ENCODE peak calls at places on chromosomes 12 and 14, in ten cellular contexts. One of them, this sample, is unnamed.
A peak's percentile ranks its signal among the peaks of the same experiment; 100 is the strongest.

GRCh38 chr12:7934560-7935463 is 1.2 kb downstream of the SLC2A3 start:
- DNase-seq in CD14-positive monocyte: no peak
- DNase-seq in stimulated activated CD4-positive, alpha-beta T cell treated with anti-CD3 and anti-CD28 coated beads, Interleukin-2, amount 100 ng/mL, for 48 hours: no peak
- DNase-seq in NCI-H1436: no peak
- DNase-seq in NCI-H187 treated with DMSO at 0.1 percent for 48 hours: no peak
- DNase-seq in activated CD4-positive, alpha-beta T cell treated with anti-CD3 and anti-CD28 coated beads for 24 hours: no peak
- DNase-seq in Kasumi-1: no peak
- DNase-seq in neuronal stem cell: no peak
- DNase-seq in kidney: no peak
- DNase-seq in epithelial cell of esophagus: no peak
- DNase-seq in this sample: no peak

GRCh38 chr12:68831751-68832503 is 23.9 kb downstream of the MDM2 start:
- DNase-seq in epithelial cell of esophagus: no peak
- DNase-seq in NCI-H187 treated with DMSO at 0.1 percent for 48 hours: no peak
- DNase-seq in CD14-positive monocyte: no peak
- DNase-seq in activated CD4-positive, alpha-beta T cell treated with anti-CD3 and anti-CD28 coated beads for 24 hours: no peak
- DNase-seq in stimulated activated CD4-positive, alpha-beta T cell treated with anti-CD3 and anti-CD28 coated beads, Interleukin-2, amount 100 ng/mL, for 48 hours: no peak
- DNase-seq in Kasumi-1: no peak
- DNase-seq in kidney: no peak
- DNase-seq in neuronal stem cell: no peak
- DNase-seq in NCI-H1436: no peak
- DNase-seq in this sample: no peak

GRCh38 chr12:131852551-131853299 is 24.5 kb downstream of the MMP17 start:
- DNase-seq in CD14-positive monocyte: peak; percentile 75
- DNase-seq in epithelial cell of esophagus: no peak
- DNase-seq in NCI-H187 treated with DMSO at 0.1 percent for 48 hours: no peak
- DNase-seq in stimulated activated CD4-positive, alpha-beta T cell treated with anti-CD3 and anti-CD28 coated beads, Interleukin-2, amount 100 ng/mL, for 48 hours: no peak
- DNase-seq in activated CD4-positive, alpha-beta T cell treated with anti-CD3 and anti-CD28 coated beads for 24 hours: no peak
- DNase-seq in kidney: peak; percentile 51
- DNase-seq in neuronal stem cell: no peak
- DNase-seq in NCI-H1436: no peak
- DNase-seq in Kasumi-1: peak; percentile 36
- DNase-seq in this sample: peak; percentile 26

GRCh38 chr12:22635812-22636211 is 10.8 kb downstream of the ETNK1 start:
- DNase-seq in NCI-H1436: no peak
- DNase-seq in activated CD4-positive, alpha-beta T cell treated with anti-CD3 and anti-CD28 coated beads for 24 hours: no peak
- DNase-seq in epithelial cell of esophagus: no peak
- DNase-seq in Kasumi-1: no peak
- DNase-seq in kidney: no peak
- DNase-seq in CD14-positive monocyte: no peak
- DNase-seq in neuronal stem cell: no peak
- DNase-seq in stimulated activated CD4-positive, alpha-beta T cell treated with anti-CD3 and anti-CD28 coated beads, Interleukin-2, amount 100 ng/mL, for 48 hours: no peak
- DNase-seq in NCI-H187 treated with DMSO at 0.1 percent for 48 hours: no peak
- DNase-seq in this sample: no peak

GRCh38 chr12:44749566-44749965 is 126.5 kb downstream of the NELL2 start:
- DNase-seq in kidney: no peak
- DNase-seq in CD14-positive monocyte: no peak
- DNase-seq in Kasumi-1: no peak
- DNase-seq in NCI-H187 treated with DMSO at 0.1 percent for 48 hours: no peak
- DNase-seq in NCI-H1436: no peak
- DNase-seq in epithelial cell of esophagus: no peak
- DNase-seq in activated CD4-positive, alpha-beta T cell treated with anti-CD3 and anti-CD28 coated beads for 24 hours: no peak
- DNase-seq in neuronal stem cell: no peak
- DNase-seq in stimulated activated CD4-positive, alpha-beta T cell treated with anti-CD3 and anti-CD28 coated beads, Interleukin-2, amount 100 ng/mL, for 48 hours: no peak
- DNase-seq in this sample: no peak

GRCh38 chr14:100413699-100414098 is 90.6 kb downstream of the SLC25A47 start:
- DNase-seq in NCI-H1436: no peak
- DNase-seq in stimulated activated CD4-positive, alpha-beta T cell treated with anti-CD3 and anti-CD28 coated beads, Interleukin-2, amount 100 ng/mL, for 48 hours: no peak
- DNase-seq in CD14-positive monocyte: no peak
- DNase-seq in kidney: no peak
- DNase-seq in neuronal stem cell: no peak
- DNase-seq in Kasumi-1: no peak
- DNase-seq in activated CD4-positive, alpha-beta T cell treated with anti-CD3 and anti-CD28 coated beads for 24 hours: no peak
- DNase-seq in epithelial cell of esophagus: no peak
- DNase-seq in NCI-H187 treated with DMSO at 0.1 percent for 48 hours: no peak
- DNase-seq in this sample: no peak

GRCh38 chr12:84976133-84976532 is 59.9 kb downstream of the TSPAN19 start:
- DNase-seq in NCI-H187 treated with DMSO at 0.1 percent for 48 hours: no peak
- DNase-seq in activated CD4-positive, alpha-beta T cell treated with anti-CD3 and anti-CD28 coated beads for 24 hours: no peak
- DNase-seq in neuronal stem cell: no peak
- DNase-seq in Kasumi-1: no peak
- DNase-seq in epithelial cell of esophagus: no peak
- DNase-seq in stimulated activated CD4-positive, alpha-beta T cell treated with anti-CD3 and anti-CD28 coated beads, Interleukin-2, amount 100 ng/mL, for 48 hours: no peak
- DNase-seq in CD14-positive monocyte: no peak
- DNase-seq in NCI-H1436: no peak
- DNase-seq in kidney: no peak
- DNase-seq in this sample: no peak

GRCh38 chr14:35205737-35206136 is 83.4 kb downstream of the PRORP start:
- DNase-seq in stimulated activated CD4-positive, alpha-beta T cell treated with anti-CD3 and anti-CD28 coated beads, Interleukin-2, amount 100 ng/mL, for 48 hours: no peak
- DNase-seq in activated CD4-positive, alpha-beta T cell treated with anti-CD3 and anti-CD28 coated beads for 24 hours: no peak
- DNase-seq in kidney: no peak
- DNase-seq in epithelial cell of esophagus: no peak
- DNase-seq in neuronal stem cell: no peak
- DNase-seq in NCI-H187 treated with DMSO at 0.1 percent for 48 hours: no peak
- DNase-seq in CD14-positive monocyte: no peak
- DNase-seq in NCI-H1436: no peak
- DNase-seq in Kasumi-1: no peak
- DNase-seq in this sample: no peak

GRCh38 chr14:103149847-103150246 is 26.6 kb downstream of the TNFAIP2 start:
- DNase-seq in CD14-positive monocyte: no peak
- DNase-seq in NCI-H187 treated with DMSO at 0.1 percent for 48 hours: no peak
- DNase-seq in NCI-H1436: no peak
- DNase-seq in activated CD4-positive, alpha-beta T cell treated with anti-CD3 and anti-CD28 coated beads for 24 hours: no peak
- DNase-seq in Kasumi-1: no peak
- DNase-seq in epithelial cell of esophagus: no peak
- DNase-seq in kidney: no peak
- DNase-seq in stimulated activated CD4-positive, alpha-beta T cell treated with anti-CD3 and anti-CD28 coated beads, Interleukin-2, amount 100 ng/mL, for 48 hours: no peak
- DNase-seq in neuronal stem cell: no peak
- DNase-seq in this sample: no peak

GRCh38 chr14:58639842-58640484 is 2.2 kb downstream of the DACT1 start:
- DNase-seq in Kasumi-1: peak; percentile 64
- DNase-seq in activated CD4-positive, alpha-beta T cell treated with anti-CD3 and anti-CD28 coated beads for 24 hours: no peak
- DNase-seq in epithelial cell of esophagus: peak; percentile 69
- DNase-seq in CD14-positive monocyte: no peak
- DNase-seq in neuronal stem cell: peak; percentile 31
- DNase-seq in stimulated activated CD4-positive, alpha-beta T cell treated with anti-CD3 and anti-CD28 coated beads, Interleukin-2, amount 100 ng/mL, for 48 hours: no peak
- DNase-seq in NCI-H1436: peak; percentile 82
- DNase-seq in kidney: no peak
- DNase-seq in NCI-H187 treated with DMSO at 0.1 percent for 48 hours: peak; percentile 69
- DNase-seq in this sample: peak; percentile 86

GRCh38 chr14:37992489-37992888 is 215.2 kb upstream of the SSTR1 start:
- DNase-seq in Kasumi-1: no peak
- DNase-seq in NCI-H187 treated with DMSO at 0.1 percent for 48 hours: no peak
- DNase-seq in kidney: no peak
- DNase-seq in epithelial cell of esophagus: no peak
- DNase-seq in CD14-positive monocyte: no peak
- DNase-seq in neuronal stem cell: no peak
- DNase-seq in activated CD4-positive, alpha-beta T cell treated with anti-CD3 and anti-CD28 coated beads for 24 hours: no peak
- DNase-seq in stimulated activated CD4-positive, alpha-beta T cell treated with anti-CD3 and anti-CD28 coated beads, Interleukin-2, amount 100 ng/mL, for 48 hours: no peak
- DNase-seq in NCI-H1436: no peak
- DNase-seq in this sample: no peak

GRCh38 chr12:52434096-52434733 is at the start of gene KRT75:
- DNase-seq in Kasumi-1: no peak
- DNase-seq in CD14-positive monocyte: no peak
- DNase-seq in NCI-H1436: peak; percentile 47
- DNase-seq in stimulated activated CD4-positive, alpha-beta T cell treated with anti-CD3 and anti-CD28 coated beads, Interleukin-2, amount 100 ng/mL, for 48 hours: no peak
- DNase-seq in epithelial cell of esophagus: peak; percentile 94
- DNase-seq in activated CD4-positive, alpha-beta T cell treated with anti-CD3 and anti-CD28 coated beads for 24 hours: no peak
- DNase-seq in NCI-H187 treated with DMSO at 0.1 percent for 48 hours: no peak
- DNase-seq in kidney: no peak
- DNase-seq in neuronal stem cell: no peak
- DNase-seq in this sample: no peak

GRCh38 chr12:66603458-66603857 is 75.4 kb downstream of the GRIP1 start:
- DNase-seq in kidney: no peak
- DNase-seq in neuronal stem cell: no peak
- DNase-seq in NCI-H1436: no peak
- DNase-seq in activated CD4-positive, alpha-beta T cell treated with anti-CD3 and anti-CD28 coated beads for 24 hours: no peak
- DNase-seq in CD14-positive monocyte: no peak
- DNase-seq in epithelial cell of esophagus: peak; percentile 43
- DNase-seq in stimulated activated CD4-positive, alpha-beta T cell treated with anti-CD3 and anti-CD28 coated beads, Interleukin-2, amount 100 ng/mL, for 48 hours: no peak
- DNase-seq in Kasumi-1: no peak
- DNase-seq in NCI-H187 treated with DMSO at 0.1 percent for 48 hours: no peak
- DNase-seq in this sample: no peak

GRCh38 chr14:55297611-55298323 is 26.5 kb downstream of the FBXO34 start:
- DNase-seq in stimulated activated CD4-positive, alpha-beta T cell treated with anti-CD3 and anti-CD28 coated beads, Interleukin-2, amount 100 ng/mL, for 48 hours: no peak
- DNase-seq in activated CD4-positive, alpha-beta T cell treated with anti-CD3 and anti-CD28 coated beads for 24 hours: no peak
- DNase-seq in neuronal stem cell: no peak
- DNase-seq in Kasumi-1: no peak
- DNase-seq in epithelial cell of esophagus: peak; percentile 83
- DNase-seq in NCI-H187 treated with DMSO at 0.1 percent for 48 hours: no peak
- DNase-seq in NCI-H1436: no peak
- DNase-seq in CD14-positive monocyte: no peak
- DNase-seq in kidney: no peak
- DNase-seq in this sample: no peak

GRCh38 chr12:124479680-124480468 is 87.5 kb downstream of the NCOR2 start:
- DNase-seq in neuronal stem cell: no peak
- DNase-seq in Kasumi-1: no peak
- DNase-seq in activated CD4-positive, alpha-beta T cell treated with anti-CD3 and anti-CD28 coated beads for 24 hours: no peak
- DNase-seq in epithelial cell of esophagus: no peak
- DNase-seq in CD14-positive monocyte: no peak
- DNase-seq in NCI-H187 treated with DMSO at 0.1 percent for 48 hours: no peak
- DNase-seq in NCI-H1436: no peak
- DNase-seq in stimulated activated CD4-positive, alpha-beta T cell treated with anti-CD3 and anti-CD28 coated beads, Interleukin-2, amount 100 ng/mL, for 48 hours: no peak
- DNase-seq in kidney: peak; percentile 74
- DNase-seq in this sample: no peak

GRCh38 chr12:92107621-92108131 is 38.0 kb downstream of the BTG1 start:
- DNase-seq in epithelial cell of esophagus: no peak
- DNase-seq in Kasumi-1: no peak
- DNase-seq in CD14-positive monocyte: no peak
- DNase-seq in stimulated activated CD4-positive, alpha-beta T cell treated with anti-CD3 and anti-CD28 coated beads, Interleukin-2, amount 100 ng/mL, for 48 hours: no peak
- DNase-seq in activated CD4-positive, alpha-beta T cell treated with anti-CD3 and anti-CD28 coated beads for 24 hours: no peak
- DNase-seq in kidney: no peak
- DNase-seq in NCI-H187 treated with DMSO at 0.1 percent for 48 hours: no peak
- DNase-seq in neuronal stem cell: peak; percentile 27
- DNase-seq in NCI-H1436: peak; percentile 31
- DNase-seq in this sample: no peak

GRCh38 chr14:76348898-76349297 is 27.0 kb upstream of the ESRRB start:
- DNase-seq in Kasumi-1: no peak
- DNase-seq in stimulated activated CD4-positive, alpha-beta T cell treated with anti-CD3 and anti-CD28 coated beads, Interleukin-2, amount 100 ng/mL, for 48 hours: no peak
- DNase-seq in CD14-positive monocyte: no peak
- DNase-seq in activated CD4-positive, alpha-beta T cell treated with anti-CD3 and anti-CD28 coated beads for 24 hours: no peak
- DNase-seq in neuronal stem cell: peak; percentile 51
- DNase-seq in kidney: no peak
- DNase-seq in NCI-H187 treated with DMSO at 0.1 percent for 48 hours: no peak
- DNase-seq in epithelial cell of esophagus: peak; percentile 7
- DNase-seq in NCI-H1436: no peak
- DNase-seq in this sample: peak; percentile 29

GRCh38 chr12:25051583-25052190 is 102.8 kb upstream of the BCAT1 start:
- DNase-seq in CD14-positive monocyte: no peak
- DNase-seq in epithelial cell of esophagus: no peak
- DNase-seq in Kasumi-1: peak; percentile 55
- DNase-seq in activated CD4-positive, alpha-beta T cell treated with anti-CD3 and anti-CD28 coated beads for 24 hours: peak; percentile 27
- DNase-seq in NCI-H1436: no peak
- DNase-seq in kidney: no peak
- DNase-seq in neuronal stem cell: no peak
- DNase-seq in NCI-H187 treated with DMSO at 0.1 percent for 48 hours: no peak
- DNase-seq in stimulated activated CD4-positive, alpha-beta T cell treated with anti-CD3 and anti-CD28 coated beads, Interleukin-2, amount 100 ng/mL, for 48 hours: peak; percentile 31
- DNase-seq in this sample: no peak

GRCh38 chr12:57579677-57580465 is 11.1 kb upstream of the PIP4K2C start:
- DNase-seq in CD14-positive monocyte: no peak
- DNase-seq in Kasumi-1: no peak
- DNase-seq in activated CD4-positive, alpha-beta T cell treated with anti-CD3 and anti-CD28 coated beads for 24 hours: no peak
- DNase-seq in stimulated activated CD4-positive, alpha-beta T cell treated with anti-CD3 and anti-CD28 coated beads, Interleukin-2, amount 100 ng/mL, for 48 hours: no peak
- DNase-seq in NCI-H1436: no peak
- DNase-seq in neuronal stem cell: no peak
- DNase-seq in kidney: no peak
- DNase-seq in NCI-H187 treated with DMSO at 0.1 percent for 48 hours: no peak
- DNase-seq in epithelial cell of esophagus: no peak
- DNase-seq in this sample: peak; percentile 24

GRCh38 chr12:107318804-107319535 is 225.6 kb upstream of the CRY1 start:
- DNase-seq in epithelial cell of esophagus: peak; percentile 63
- DNase-seq in activated CD4-positive, alpha-beta T cell treated with anti-CD3 and anti-CD28 coated beads for 24 hours: no peak
- DNase-seq in stimulated activated CD4-positive, alpha-beta T cell treated with anti-CD3 and anti-CD28 coated beads, Interleukin-2, amount 100 ng/mL, for 48 hours: peak; percentile 19
- DNase-seq in NCI-H1436: no peak
- DNase-seq in CD14-positive monocyte: no peak
- DNase-seq in kidney: no peak
- DNase-seq in NCI-H187 treated with DMSO at 0.1 percent for 48 hours: no peak
- DNase-seq in neuronal stem cell: peak; percentile 53
- DNase-seq in Kasumi-1: no peak
- DNase-seq in this sample: peak; percentile 51

GRCh38 chr14:57746563-57746962 is 119.3 kb downstream of the SLC35F4 start:
- DNase-seq in epithelial cell of esophagus: no peak
- DNase-seq in CD14-positive monocyte: no peak
- DNase-seq in NCI-H187 treated with DMSO at 0.1 percent for 48 hours: no peak
- DNase-seq in kidney: no peak
- DNase-seq in Kasumi-1: no peak
- DNase-seq in NCI-H1436: no peak
- DNase-seq in stimulated activated CD4-positive, alpha-beta T cell treated with anti-CD3 and anti-CD28 coated beads, Interleukin-2, amount 100 ng/mL, for 48 hours: no peak
- DNase-seq in neuronal stem cell: no peak
- DNase-seq in activated CD4-positive, alpha-beta T cell treated with anti-CD3 and anti-CD28 coated beads for 24 hours: no peak
- DNase-seq in this sample: no peak

GRCh38 chr14:42687421-42687820 is 1080.7 kb downstream of the LRFN5 start:
- DNase-seq in NCI-H1436: no peak
- DNase-seq in activated CD4-positive, alpha-beta T cell treated with anti-CD3 and anti-CD28 coated beads for 24 hours: no peak
- DNase-seq in stimulated activated CD4-positive, alpha-beta T cell treated with anti-CD3 and anti-CD28 coated beads, Interleukin-2, amount 100 ng/mL, for 48 hours: no peak
- DNase-seq in CD14-positive monocyte: no peak
- DNase-seq in NCI-H187 treated with DMSO at 0.1 percent for 48 hours: no peak
- DNase-seq in neuronal stem cell: no peak
- DNase-seq in Kasumi-1: no peak
- DNase-seq in kidney: no peak
- DNase-seq in epithelial cell of esophagus: no peak
- DNase-seq in this sample: no peak

GRCh38 chr14:58994130-58994529 is 194.3 kb upstream of the DAAM1 start:
- DNase-seq in neuronal stem cell: no peak
- DNase-seq in CD14-positive monocyte: no peak
- DNase-seq in activated CD4-positive, alpha-beta T cell treated with anti-CD3 and anti-CD28 coated beads for 24 hours: no peak
- DNase-seq in NCI-H1436: no peak
- DNase-seq in kidney: no peak
- DNase-seq in NCI-H187 treated with DMSO at 0.1 percent for 48 hours: no peak
- DNase-seq in epithelial cell of esophagus: no peak
- DNase-seq in stimulated activated CD4-positive, alpha-beta T cell treated with anti-CD3 and anti-CD28 coated beads, Interleukin-2, amount 100 ng/mL, for 48 hours: no peak
- DNase-seq in Kasumi-1: no peak
- DNase-seq in this sample: no peak

GRCh38 chr14:96745500-96746051 is 51.6 kb upstream of the VRK1 start:
- DNase-seq in NCI-H187 treated with DMSO at 0.1 percent for 48 hours: no peak
- DNase-seq in CD14-positive monocyte: no peak
- DNase-seq in epithelial cell of esophagus: peak; percentile 15
- DNase-seq in kidney: no peak
- DNase-seq in stimulated activated CD4-positive, alpha-beta T cell treated with anti-CD3 and anti-CD28 coated beads, Interleukin-2, amount 100 ng/mL, for 48 hours: no peak
- DNase-seq in activated CD4-positive, alpha-beta T cell treated with anti-CD3 and anti-CD28 coated beads for 24 hours: no peak
- DNase-seq in neuronal stem cell: no peak
- DNase-seq in Kasumi-1: no peak
- DNase-seq in NCI-H1436: no peak
- DNase-seq in this sample: no peak

GRCh38 chr12:47755655-47756562 is 2.8 kb downstream of the RAPGEF3 start:
- DNase-seq in epithelial cell of esophagus: no peak
- DNase-seq in stimulated activated CD4-positive, alpha-beta T cell treated with anti-CD3 and anti-CD28 coated beads, Interleukin-2, amount 100 ng/mL, for 48 hours: no peak
- DNase-seq in neuronal stem cell: no peak
- DNase-seq in activated CD4-positive, alpha-beta T cell treated with anti-CD3 and anti-CD28 coated beads for 24 hours: no peak
- DNase-seq in CD14-positive monocyte: no peak
- DNase-seq in kidney: peak; percentile 84
- DNase-seq in NCI-H1436: no peak
- DNase-seq in Kasumi-1: no peak
- DNase-seq in NCI-H187 treated with DMSO at 0.1 percent for 48 hours: no peak
- DNase-seq in this sample: no peak

GRCh38 chr14:65810326-65810725 is 397.8 kb downstream of the FUT8 start:
- DNase-seq in stimulated activated CD4-positive, alpha-beta T cell treated with anti-CD3 and anti-CD28 coated beads, Interleukin-2, amount 100 ng/mL, for 48 hours: no peak
- DNase-seq in NCI-H187 treated with DMSO at 0.1 percent for 48 hours: no peak
- DNase-seq in kidney: no peak
- DNase-seq in CD14-positive monocyte: no peak
- DNase-seq in Kasumi-1: no peak
- DNase-seq in neuronal stem cell: no peak
- DNase-seq in activated CD4-positive, alpha-beta T cell treated with anti-CD3 and anti-CD28 coated beads for 24 hours: no peak
- DNase-seq in NCI-H1436: no peak
- DNase-seq in epithelial cell of esophagus: no peak
- DNase-seq in this sample: no peak